ENCODE peak calls at places on chromosomes 5 and 9, in seven cellular contexts. E is A549; W is HFFc6; D is breast epithelium; H is H1; G is CD8-positive, alpha-beta T cell; F is activated CD8-positive, alpha-beta T cell treated with anti-CD3 and anti-CD28 coated beads for 36 hours. L is an unnamed sample.

GRCh38 chr5:73115399-73116051 is 4.8 kb upstream of the TMEM171 start:
- DNase-seq in D (no peak), G (no peak), H (no peak), E (no peak), F (no peak), W (peak), L (peak)

GRCh38 chr9:111065414-111065813 is 27.1 kb upstream of the LPAR1 start:
- DNase-seq in F (no peak), H (no peak), D (no peak), W (no peak), G (no peak), E (no peak), L (no peak)

GRCh38 chr5:160918386-160918785 is 66.4 kb upstream of the ATP10B start:
- DNase-seq in W (no peak), E (no peak), G (no peak), D (no peak), F (no peak), H (no peak), L (no peak)

GRCh38 chr5:9265391-9266287 is 280.2 kb downstream of the SEMA5A start:
- DNase-seq in H (peak), D (peak), W (peak), G (no peak), F (no peak), E (no peak), L (peak)

GRCh38 chr5:1204693-1205242 is 3.4 kb downstream of the SLC6A19 start:
- DNase-seq in F (no peak), W (peak), E (peak), H (no peak), G (no peak), D (no peak), L (no peak)

GRCh38 chr9:23123048-23123632 is 676.5 kb downstream of the DMRTA1 start:
- DNase-seq in E (no peak), H (peak), G (no peak), D (no peak), W (peak), F (peak), L (peak)

GRCh38 chr9:71984388-71985069 is 73.1 kb downstream of the C9orf85 start:
- DNase-seq in D (no peak), G (no peak), W (peak), E (no peak), F (no peak), H (no peak), L (peak)

GRCh38 chr5:172502969-172503368 is 48.6 kb upstream of the SH3PXD2B start:
- DNase-seq in D (no peak), F (no peak), H (no peak), G (no peak), E (peak), W (no peak), L (peak)

GRCh38 chr9:33273266-33273971 is 8.6 kb downstream of the CHMP5 start:
- DNase-seq in D (no peak), F (no peak), W (no peak), E (no peak), G (no peak), H (no peak), L (no peak)

GRCh38 chr5:116530276-116530675 is 44.3 kb downstream of the SEMA6A start:
- DNase-seq in E (no peak), H (no peak), D (no peak), F (no peak), W (no peak), G (no peak), L (no peak)

DNA sequence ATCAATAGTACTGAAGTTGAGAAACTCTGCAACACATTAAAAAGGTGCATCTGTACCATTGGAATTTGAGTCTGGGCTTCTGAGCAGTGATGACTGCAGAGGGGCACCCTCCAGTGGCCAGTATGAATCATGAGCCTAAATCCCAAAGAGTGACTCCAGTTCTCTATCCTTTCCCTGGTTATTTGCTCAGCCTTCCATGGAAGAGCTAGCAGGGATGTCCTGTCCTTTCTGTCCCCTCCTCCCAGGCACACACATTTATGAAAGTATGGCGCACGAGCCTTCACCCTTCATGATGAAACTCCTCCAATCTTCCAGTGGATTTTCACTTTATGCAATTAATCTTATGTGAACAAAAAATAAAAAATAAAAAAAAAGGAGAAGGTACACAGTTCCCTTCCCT is 81.0 kb downstream of the ESM1 start:
- DNase-seq in H (no peak), E (no peak), G (no peak), W (peak), F (no peak), D (no peak), L (peak)
- TF ChIP-seq CTCF in H (peak), E (peak), G (no peak), W (peak), F (peak), D (no peak), L (peak)

GRCh38 chr9:79570449-79571308 is 1.1 kb upstream of the TLE4 start:
- DNase-seq in F (peak), D (peak), E (peak), G (peak), W (peak), H (peak), L (peak)

GRCh38 chr9:79565245-79565644 is 6.5 kb upstream of the TLE4 start:
- DNase-seq in W (no peak), G (no peak), D (no peak), F (peak), H (no peak), E (no peak), L (peak)

GRCh38 chr9:79568337-79569084 is 3.3 kb upstream of the TLE4 start:
- DNase-seq in D (no peak), F (peak), H (no peak), W (no peak), G (no peak), E (no peak), L (no peak)

GRCh38 chr9:79569814-79570448 is 1.8 kb upstream of the TLE4 start:
- DNase-seq in H (no peak), F (peak), D (no peak), G (no peak), W (no peak), E (no peak), L (no peak)

GRCh38 chr9:79567671-79568098 is 4.1 kb upstream of the TLE4 start:
- DNase-seq in W (peak), H (no peak), E (no peak), D (no peak), G (no peak), F (no peak), L (peak)
- TF ChIP-seq CTCF in W (peak), H (peak), E (peak), D (no peak), G (no peak), F (no peak), L (peak)

GRCh38 chr5:14871573-14872069 is at the start of gene ANKH:
- DNase-seq in W (peak), G (peak), E (peak), H (no peak), D (peak), F (peak), L (no peak)
- TF ChIP-seq CTCF in W (no peak), G (no peak), E (peak), H (peak), D (peak), F (no peak), L (no peak)

GRCh38 chr5:88659529-88660325 is 223.3 kb downstream of the MEF2C start:
- DNase-seq in E (no peak), F (no peak), H (no peak), D (no peak), G (no peak), W (no peak), L (no peak)

GRCh38 chr5:88660326-88660946 is 222.5 kb downstream of the MEF2C start:
- DNase-seq in F (peak), W (no peak), H (no peak), D (no peak), E (peak), G (no peak), L (no peak)

GRCh38 chr5:88662801-88663360 is 220.1 kb downstream of the MEF2C start:
- DNase-seq in E (no peak), F (no peak), G (no peak), H (no peak), W (no peak), D (no peak), L (no peak)

GRCh38 chr5:88661870-88662207 is 221.1 kb downstream of the MEF2C start:
- DNase-seq in E (no peak), G (no peak), F (no peak), W (no peak), D (no peak), H (no peak), L (no peak)

GRCh38 chr5:88660947-88661869 is 221.8 kb downstream of the MEF2C start:
- DNase-seq in W (peak), D (no peak), G (no peak), H (no peak), E (peak), F (peak), L (no peak)
- TF ChIP-seq CTCF in W (no peak), D (no peak), G (no peak), H (no peak), E (no peak), F (no peak), L (no peak)

GRCh38 chr5:127281609-127282008 is 9.0 kb upstream of the MEGF10 start:
- DNase-seq in D (no peak), W (no peak), E (no peak), F (no peak), H (no peak), G (no peak), L (no peak)

GRCh38 chr5:127275641-127276193 is 14.9 kb upstream of the MEGF10 start:
- DNase-seq in F (no peak), G (no peak), W (no peak), H (no peak), E (no peak), D (no peak), L (no peak)

GRCh38 chr5:127280494-127281220 is 9.9 kb upstream of the MEGF10 start:
- DNase-seq in E (no peak), F (no peak), G (no peak), H (no peak), W (no peak), D (no peak), L (no peak)
- TF ChIP-seq CTCF in E (no peak), F (no peak), G (no peak), H (no peak), W (no peak), D (no peak), L (no peak)

GRCh38 chr9:127854169-127854833 is at the start of gene ENG:
- DNase-seq in D (peak), H (no peak), W (peak), F (peak), G (no peak), E (no peak), L (no peak)
- TF ChIP-seq CTCF in D (peak), H (no peak), W (peak), F (no peak), G (no peak), E (no peak), L (no peak)

GRCh38 chr5:66680804-66681203 is 84.6 kb downstream of the MAST4 start:
- DNase-seq in E (no peak), F (no peak), G (no peak), W (no peak), H (no peak), D (no peak), L (no peak)
- TF ChIP-seq CTCF in E (no peak), F (no peak), G (no peak), W (peak), H (no peak), D (no peak), L (peak)

DNA sequence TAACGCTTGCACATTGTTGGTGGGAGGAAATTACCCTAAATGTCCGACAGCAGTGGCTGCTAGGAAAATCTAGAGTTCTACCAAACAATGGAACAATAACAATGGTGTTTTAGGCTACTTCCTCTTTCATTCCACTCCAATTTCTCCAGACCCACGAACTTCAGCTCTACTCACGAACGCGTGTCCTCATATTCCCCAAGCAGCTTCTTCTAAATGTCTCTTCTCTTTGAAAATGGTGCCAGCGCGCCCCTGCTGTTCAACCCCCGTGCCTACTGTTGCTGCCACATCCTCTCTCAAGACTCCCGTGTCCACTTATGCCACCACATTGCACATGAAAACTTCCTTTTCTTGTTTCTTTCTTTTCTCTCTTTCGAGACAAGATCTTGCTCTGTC is 25.6 kb downstream of the OR2V2 start:
- DNase-seq in H (no peak), D (no peak), W (no peak), E (no peak), G (no peak), F (peak), L (no peak)
- TF ChIP-seq CTCF in H (no peak), D (no peak), W (no peak), E (peak), G (no peak), F (no peak), L (no peak)

GRCh38 chr9:105244996-105245719 is 707 bp downstream of the SLC44A1 start:
- DNase-seq in H (peak), W (peak), D (peak), F (peak), G (peak), E (peak), L (peak)
- TF ChIP-seq CTCF in H (peak), W (peak), D (peak), F (no peak), G (no peak), E (peak), L (peak)